ENCODE peak calls at places on chromosomes 3 and 15, in seven cellular contexts. K is neuronal stem cell, P is H9, B is mesendoderm, F is IMR-90, R is H1, H is trophoblast cell. X is an unnamed sample.

GRCh38 chr3:173275740-173276139 is 121.8 kb upstream of the NLGN1 start:
- DNase-seq in K (no peak), P (peak; percentile 44), B (peak; percentile 43), F (no peak), R (no peak), H (no peak), X (no peak)

GRCh38 chr15:88872106-88872505 is 23.2 kb downstream of the HAPLN3 start:
- DNase-seq in K (no peak), P (no peak), B (no peak), F (no peak), R (no peak), H (peak; percentile 68), X (no peak)

GRCh38 chr15:29333261-29333660 is 63.6 kb upstream of the NSMCE3 start:
- DNase-seq in K (no peak), P (no peak), B (no peak), F (no peak), R (no peak), H (no peak), X (no peak)

GRCh38 chr15:64096486-64097431 is 977 bp downstream of the SNX1 start:
- DNase-seq in K (no peak), P (no peak), B (peak; percentile 52), F (peak; percentile 43), R (no peak), H (peak; percentile 43), X (peak; percentile 51)

GRCh38 chr3:70988111-70988510 is 595.4 kb downstream of the FOXP1 start:
- DNase-seq in K (no peak), P (no peak), B (no peak), F (no peak), R (no peak), H (no peak), X (no peak)

GRCh38 chr15:70210538-70210937 is 112.8 kb upstream of the TLE3 start:
- DNase-seq in K (no peak), P (peak; percentile 28), B (no peak), F (no peak), R (no peak), H (no peak), X (no peak)

GRCh38 chr3:142645236-142645793 is 49.1 kb downstream of the PLS1 start:
- DNase-seq in K (no peak), P (no peak), B (peak; percentile 77), F (peak; percentile 35), R (no peak), H (peak; percentile 25), X (peak; percentile 44)

GRCh38 chr3:138114431-138114918 is 933 bp downstream of the DZIP1L start:
- DNase-seq in K (no peak), P (peak; percentile 47), B (peak; percentile 90), F (peak; percentile 43), R (no peak), H (no peak), X (peak; percentile 58)

GRCh38 chr3:63519426-63519825 is 133.0 kb upstream of the SNTN start:
- DNase-seq in K (no peak), P (no peak), B (no peak), F (peak; percentile 5), R (no peak), H (no peak), X (no peak)

GRCh38 chr3:22231061-22231460 is 480.1 kb upstream of the ZNF385D start:
- DNase-seq in K (no peak), P (no peak), B (peak; percentile 2), F (no peak), R (no peak), H (no peak), X (peak; percentile 74)

GRCh38 chr3:16240229-16241023 is 24.3 kb downstream of the DPH3 start:
- DNase-seq in K (no peak), P (no peak), B (no peak), F (peak; percentile 81), R (no peak), H (peak; percentile 47), X (peak; percentile 84)

GRCh38 chr15:71237456-71238188 is 122.4 kb downstream of the THSD4 start:
- DNase-seq in K (no peak), P (no peak), B (peak; percentile 27), F (peak; percentile 96), R (no peak), H (peak; percentile 33), X (peak; percentile 93)

GRCh38 chr3:138902166-138902565 is 44.8 kb downstream of the FOXL2 start:
- DNase-seq in K (no peak), P (no peak), B (no peak), F (no peak), R (no peak), H (peak; percentile 23), X (no peak)

GRCh38 chr3:185502987-185503386 is 4.2 kb upstream of the TMEM41A start:
- DNase-seq in K (no peak), P (no peak), B (no peak), F (no peak), R (no peak), H (no peak), X (no peak)

GRCh38 chr15:69394556-69395282 is 19.4 kb upstream of the KIF23 start:
- DNase-seq in K (peak; percentile 77), P (peak; percentile 91), B (peak; percentile 82), F (peak; percentile 64), R (peak; percentile 67), H (peak; percentile 85), X (peak; percentile 75)

GRCh38 chr3:84965141-84965540 is 6.4 kb downstream of the CADM2 start:
- DNase-seq in K (peak; percentile 74), P (peak; percentile 78), B (peak; percentile 96), F (no peak), R (peak; percentile 58), H (no peak), X (no peak)

GRCh38 chr15:66619152-66619903 is 53.5 kb upstream of the LCTL start:
- DNase-seq in K (peak; percentile 62), P (peak; percentile 87), B (peak; percentile 91), F (peak; percentile 68), R (peak; percentile 44), H (peak; percentile 95), X (peak; percentile 76)

GRCh38 chr15:43900964-43901363 is 74.2 kb downstream of the WDR76 start:
- DNase-seq in K (no peak), P (no peak), B (peak; percentile 39), F (no peak), R (no peak), H (no peak), X (no peak)

GRCh38 chr15:63369766-63370165 is 11.9 kb downstream of the CA12 start:
- DNase-seq in K (no peak), P (no peak), B (no peak), F (peak; percentile 49), R (no peak), H (no peak), X (no peak)

GRCh38 chr3:852033-852432 is 240.8 kb upstream of the CNTN6 start:
- DNase-seq in K (no peak), P (no peak), B (peak; percentile 32), F (no peak), R (no peak), H (no peak), X (no peak)

GRCh38 chr3:143119974-143120715 is 574 bp downstream of the CHST2 start:
- DNase-seq in K (peak; percentile 39), P (peak; percentile 47), B (peak; percentile 49), F (no peak), R (no peak), H (peak; percentile 35), X (no peak)

GRCh38 chr15:63601727-63602185 is 4.6 kb downstream of the FBXL22 start:
- DNase-seq in K (no peak), P (no peak), B (no peak), F (no peak), R (no peak), H (peak; percentile 49), X (no peak)

GRCh38 chr3:62027796-62028195 is 345.6 kb downstream of the FEZF2 start:
- DNase-seq in K (no peak), P (no peak), B (no peak), F (no peak), R (no peak), H (no peak), X (no peak)

GRCh38 chr3:186784820-186785516 is 1.6 kb downstream of the EIF4A2 start:
- DNase-seq in K (no peak), P (no peak), B (no peak), F (no peak), R (no peak), H (peak; percentile 32), X (no peak)
- H3K4me1 ChIP-seq in K (peaks cover 1% of the 10 kb centered on the region), P (no peaks in the 10 kb centered on the region), B (peaks cover 2% of the 10 kb centered on the region), F (no peaks in the 10 kb centered on the region), R (peaks cover 2% of the 10 kb centered on the region), H (no peaks in the 10 kb centered on the region), X (no peaks in the 10 kb centered on the region)

DNA sequence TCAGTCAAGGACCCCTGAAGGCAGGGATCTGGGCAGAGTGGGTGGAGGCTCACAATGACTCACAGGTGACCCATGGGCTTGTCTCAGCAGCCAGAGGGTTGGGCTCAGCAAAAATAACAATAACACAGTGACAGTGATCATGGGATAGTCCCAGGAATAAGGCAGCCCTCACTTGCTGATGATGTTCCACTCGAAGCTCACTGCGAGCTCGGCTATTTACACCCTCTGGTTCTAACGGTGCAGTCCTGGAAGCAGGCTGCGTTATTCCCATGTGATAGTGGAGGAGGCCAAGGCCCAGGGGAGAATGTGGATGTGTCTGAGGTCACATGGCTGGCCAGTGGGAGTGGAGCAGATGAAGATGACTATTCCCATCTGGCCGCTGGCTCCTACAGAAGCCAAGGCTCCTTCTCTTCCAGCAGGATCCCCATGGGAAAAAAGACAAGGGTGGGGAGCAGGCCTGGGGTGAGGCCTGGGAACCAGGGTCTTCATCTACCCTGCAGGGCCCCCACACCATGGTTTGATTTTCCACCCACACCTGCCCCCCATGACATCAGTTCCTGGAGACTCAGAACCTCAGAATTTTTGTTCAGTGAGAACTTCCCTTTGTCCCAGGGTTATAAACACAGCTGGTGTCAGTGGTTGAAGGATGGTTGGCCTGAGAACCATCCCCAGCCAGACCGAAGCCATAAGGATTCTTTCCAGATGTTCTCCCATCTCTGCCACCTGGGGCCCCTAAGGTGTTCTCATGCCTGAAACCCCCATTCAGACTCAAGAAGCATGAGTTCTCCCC is 16.4 kb downstream of the CCDC33 start:
- DNase-seq in K (no peak), P (no peak), B (no peak), F (peak; percentile 67), R (no peak), H (no peak), X (no peak)
- H3K79me1 ChIP-seq in K (no peaks in the 10 kb centered on the region), P (no peaks in the 10 kb centered on the region), B (no peaks in the 10 kb centered on the region), F (no peaks in the 10 kb centered on the region), R (no peaks in the 10 kb centered on the region), H (no peaks in the 10 kb centered on the region), X (no peaks in the 10 kb centered on the region)

DNA sequence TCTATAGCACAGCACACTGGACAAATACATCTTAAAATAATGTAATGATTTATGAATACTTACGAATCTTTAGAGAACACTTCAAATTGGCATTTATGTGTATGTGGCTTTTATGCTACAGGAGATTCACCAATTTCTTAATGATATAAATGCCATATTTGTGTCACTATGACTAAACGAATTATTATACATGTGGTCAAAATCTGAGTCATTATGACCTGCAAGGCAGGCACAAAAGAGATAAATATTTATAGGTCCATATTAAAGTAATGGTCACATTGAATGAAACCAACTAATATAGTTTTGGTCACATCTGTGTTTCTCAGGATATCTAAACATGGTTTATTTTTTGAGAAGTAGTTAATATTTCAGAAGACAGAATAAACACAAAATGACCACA is 232.3 kb upstream of the SEMA6D start:
- DNase-seq in K (no peak), P (no peak), B (no peak), F (peak; percentile 34), R (no peak), H (no peak), X (no peak)
- H3K4me2 ChIP-seq in K (no peak overlapping the region), P (no peak overlapping the region), B (no peak overlapping the region), F (no peak overlapping the region), R (no peak overlapping the region), H (no peak overlapping the region), X (no peak overlapping the region)

GRCh38 chr15:93056836-93057235 is 32.2 kb downstream of the RGMA start:
- DNase-seq in K (no peak), P (no peak), B (no peak), F (no peak), R (no peak), H (no peak), X (no peak)
- H3K4me1 ChIP-seq in K (peaks cover 52% of the 10 kb centered on the region), P (peaks cover 13% of the 10 kb centered on the region), B (no peaks in the 10 kb centered on the region), F (peaks cover 1% of the 10 kb centered on the region), R (peaks cover 16% of the 10 kb centered on the region), H (no peaks in the 10 kb centered on the region), X (peaks cover 2% of the 10 kb centered on the region)

GRCh38 chr15:99185731-99186130 is 63.6 kb downstream of the TTC23 start:
- DNase-seq in K (no peak), P (no peak), B (no peak), F (no peak), R (no peak), H (no peak), X (no peak)
- H3K79me1 ChIP-seq in K (no peaks in the 10 kb centered on the region), P (no peaks in the 10 kb centered on the region), B (no peaks in the 10 kb centered on the region), F (no peaks in the 10 kb centered on the region), R (no peaks in the 10 kb centered on the region), H (no peaks in the 10 kb centered on the region), X (no peaks in the 10 kb centered on the region)